ENCODE peak calls at places on chromosomes 6 and 20, in eight cellular contexts. P is HepG2, V is osteoblast, A is A549, Y is vagina, M is hepatocyte, S is lung, L is ovary. J is an unnamed sample.

GRCh38 chr6:40474937-40475336 is 112.2 kb downstream of the LRFN2 start:
- DNase-seq in P (no peak), V (no peak), A (no peak), Y (no peak), M (no peak), S (no peak), L (no peak), J (no peak)

GRCh38 chr20:63164681-63165537 is 51.0 kb downstream of the YTHDF1 start:
- DNase-seq in P (no peak), V (peak; percentile 82), A (no peak), Y (no peak), M (no peak), S (no peak), L (no peak), J (no peak)

GRCh38 chr6:73798592-73798991 is 102.6 kb downstream of the CD109 start:
- DNase-seq in P (peak; percentile 66), V (peak; percentile 65), A (peak; percentile 57), Y (no peak), M (peak; percentile 59), S (no peak), L (no peak), J (peak; percentile 23)

GRCh38 chr20:62727584-62728027 is 19.0 kb downstream of the NTSR1 start:
- DNase-seq in P (no peak), V (peak; percentile 43), A (no peak), Y (no peak), M (no peak), S (no peak), L (no peak), J (no peak)

GRCh38 chr6:81797594-81797993 is 45.1 kb upstream of the TENT5A start:
- DNase-seq in P (no peak), V (no peak), A (no peak), Y (no peak), M (no peak), S (no peak), L (no peak), J (no peak)

GRCh38 chr6:45438849-45439406 is 61.2 kb upstream of the SUPT3H start:
- DNase-seq in P (no peak), V (no peak), A (no peak), Y (no peak), M (no peak), S (no peak), L (no peak), J (no peak)

GRCh38 chr20:59572515-59572914 is 31.8 kb upstream of the PHACTR3 start:
- DNase-seq in P (no peak), V (no peak), A (no peak), Y (no peak), M (no peak), S (no peak), L (no peak), J (no peak)

GRCh38 chr6:147106759-147107401 is 97.3 kb upstream of the STXBP5 start:
- DNase-seq in P (no peak), V (peak; percentile 74), A (no peak), Y (no peak), M (peak; percentile 8), S (no peak), L (no peak), J (no peak)

GRCh38 chr6:165663736-165664552 is 903 bp upstream of the PDE10A start:
- DNase-seq in P (no peak), V (peak; percentile 88), A (peak; percentile 28), Y (no peak), M (no peak), S (no peak), L (no peak), J (no peak)

GRCh38 chr6:43159599-43159998 is 11.5 kb upstream of the SRF start:
- DNase-seq in P (no peak), V (peak; percentile 35), A (no peak), Y (no peak), M (no peak), S (no peak), L (no peak), J (no peak)

GRCh38 chr6:151139524-151139923 is 100.2 kb upstream of the AKAP12 start:
- DNase-seq in P (no peak), V (no peak), A (no peak), Y (no peak), M (no peak), S (no peak), L (no peak), J (no peak)

GRCh38 chr6:149077208-149077607 is 240.3 kb upstream of the TAB2 start:
- DNase-seq in P (no peak), V (peak; percentile 32), A (no peak), Y (no peak), M (no peak), S (no peak), L (no peak), J (no peak)

GRCh38 chr6:148829415-148830101 is 82.7 kb downstream of the UST start:
- DNase-seq in P (no peak), V (no peak), A (no peak), Y (no peak), M (no peak), S (no peak), L (no peak), J (no peak)

GRCh38 chr20:23637282-23638221 is at the start of gene CST3:
- DNase-seq in P (peak; percentile 87), V (peak; percentile 98), A (peak; percentile 91), Y (no peak), M (peak; percentile 95), S (peak; percentile 93), L (peak; percentile 94), J (peak; percentile 52)

GRCh38 chr20:44019638-44020335 is 105.1 kb downstream of the TOX2 start:
- DNase-seq in P (no peak), V (no peak), A (no peak), Y (no peak), M (no peak), S (no peak), L (no peak), J (peak; percentile 7)

GRCh38 chr20:42577193-42577592 is 612.5 kb downstream of the PTPRT start:
- DNase-seq in P (no peak), V (no peak), A (no peak), Y (no peak), M (no peak), S (no peak), L (no peak), J (no peak)

GRCh38 chr20:4470375-4470774 is 251.3 kb upstream of the PRND start:
- DNase-seq in P (no peak), V (peak; percentile 58), A (no peak), Y (no peak), M (peak; percentile 16), S (no peak), L (no peak), J (peak; percentile 45)

DNA sequence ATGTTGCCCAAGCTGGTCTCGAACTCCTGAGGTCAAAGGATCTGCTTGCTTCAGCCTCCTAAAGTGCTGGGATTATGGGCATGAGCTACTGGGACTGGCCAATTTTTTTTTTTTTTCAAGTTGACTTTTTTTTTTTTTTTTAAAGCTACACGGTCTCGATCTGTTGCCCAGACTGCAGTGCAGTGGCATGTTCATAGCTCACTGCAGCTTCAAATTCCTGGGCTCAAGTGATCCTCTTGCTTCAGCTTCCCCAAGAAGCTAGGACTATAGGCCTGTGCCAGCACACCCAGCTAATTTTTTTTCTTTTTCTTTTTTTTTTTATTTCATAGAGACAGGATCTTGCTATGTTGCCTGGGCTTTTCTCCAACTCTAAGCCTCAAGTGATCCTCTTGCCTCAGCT is 59.5 kb downstream of the NCOA3 start:
- DNase-seq in P (no peak), V (no peak), A (peak; percentile 38), Y (no peak), M (peak; percentile 30), S (no peak), L (no peak), J (peak; percentile 69)
- H3K4me3 ChIP-seq in P (no peak overlapping the region), V (no peak overlapping the region), A (no peak overlapping the region), Y (no peak overlapping the region), M (no peak overlapping the region), S (no peak overlapping the region), L (no peak overlapping the region), J (no peak overlapping the region)

DNA sequence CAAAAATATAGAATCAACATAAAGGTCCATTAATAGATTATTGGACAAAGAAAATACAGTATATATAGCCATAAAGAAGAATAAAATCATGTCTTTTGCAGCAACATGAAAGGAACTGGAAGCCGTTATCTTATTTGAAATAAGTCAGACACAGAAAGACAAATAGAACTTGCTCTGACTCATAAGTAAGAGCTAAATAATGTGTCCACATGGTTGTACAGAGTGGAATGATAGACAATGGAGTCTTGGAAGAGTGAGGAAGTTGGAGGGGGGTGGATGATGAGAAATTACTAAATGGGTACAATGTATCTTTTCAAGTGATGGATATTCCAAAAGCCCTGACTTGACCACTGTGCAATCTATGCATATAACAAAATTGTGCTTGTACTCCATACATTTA is 613.5 kb downstream of the PHF3 start:
- DNase-seq in P (peak; percentile 26), V (no peak), A (peak; percentile 11), Y (no peak), M (no peak), S (no peak), L (no peak), J (no peak)
- TF ChIP-seq CTCF in P (no peak), V (no peak), A (no peak), Y (no peak), M (no peak), S (no peak), L (no peak), J (no peak)

DNA sequence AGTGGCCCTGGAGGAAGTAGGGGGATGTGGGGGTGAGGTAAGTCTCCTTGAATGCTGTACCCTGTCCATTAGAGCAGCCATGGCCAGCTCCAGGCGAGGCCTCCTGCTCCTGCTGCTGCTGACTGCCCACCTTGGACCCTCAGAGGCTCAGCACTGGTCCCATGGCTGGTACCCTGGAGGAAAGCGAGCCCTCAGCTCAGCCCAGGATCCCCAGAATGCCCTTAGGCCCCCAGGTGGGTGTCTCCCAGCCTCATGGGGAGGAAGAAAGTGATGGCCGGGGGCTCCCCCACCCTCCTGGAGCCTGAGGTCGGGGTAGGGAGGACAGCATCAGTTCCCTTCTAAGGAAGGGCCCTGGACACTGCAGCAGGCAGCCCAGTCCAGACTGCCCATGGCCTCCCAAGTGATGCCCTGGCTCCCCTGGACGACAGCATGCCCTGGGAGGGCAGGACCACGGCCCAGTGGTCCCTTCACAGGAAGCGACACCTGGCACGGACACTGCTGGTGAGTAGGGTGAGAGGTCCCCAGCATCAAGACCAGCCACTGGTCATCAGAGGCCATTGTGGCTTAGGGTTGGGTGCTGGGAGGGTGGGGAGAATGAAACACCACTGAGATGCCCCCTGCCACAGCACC is 1.0 kb downstream of the GNRH2 start:
- DNase-seq in P (no peak), V (no peak), A (no peak), Y (no peak), M (no peak), S (no peak), L (peak; percentile 25), J (no peak)
- H3K4me3 ChIP-seq in P (no peak overlapping the region), V (no peak overlapping the region), A (no peak overlapping the region), Y (no peak overlapping the region), M (no peak overlapping the region), S (no peak overlapping the region), L (no peak overlapping the region), J (no peak overlapping the region)

DNA sequence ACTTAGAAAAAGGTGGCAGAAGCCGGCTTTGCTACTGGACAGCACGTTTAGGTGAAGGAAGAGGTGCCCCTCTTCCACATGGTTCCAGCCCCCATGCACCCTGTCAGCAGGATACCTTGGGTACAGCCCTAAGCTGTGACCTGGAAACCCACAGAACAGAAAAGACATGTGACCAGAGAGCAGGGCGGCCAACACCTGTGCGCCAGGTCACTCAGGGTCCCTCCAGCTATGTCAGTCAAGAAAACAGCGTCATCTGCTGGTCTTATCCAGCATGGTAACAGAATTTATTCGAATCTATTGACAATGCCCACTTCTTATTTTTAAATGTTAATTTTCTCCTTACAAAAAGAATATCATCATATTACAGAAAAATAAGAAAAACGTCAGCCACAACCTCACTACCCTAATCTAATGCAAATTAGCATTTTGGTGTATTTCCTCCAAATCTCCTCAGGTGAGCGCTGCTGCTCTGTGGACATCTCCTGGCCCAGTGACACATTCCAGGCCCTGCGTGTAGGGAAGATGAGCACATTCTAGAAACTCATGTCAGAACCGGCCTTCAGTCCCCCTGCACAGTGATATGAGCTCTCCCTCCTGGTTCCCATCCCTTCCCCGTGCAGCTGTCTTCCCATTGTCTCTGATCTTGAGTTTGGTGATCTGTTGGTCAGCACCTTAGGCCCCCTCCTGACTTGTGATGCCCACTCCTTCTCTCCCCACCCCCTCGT is 37.2 kb downstream of the GTF2H5 start:
- DNase-seq in P (peak; percentile 65), V (no peak), A (no peak), Y (no peak), M (peak; percentile 67), S (no peak), L (no peak), J (no peak)
- TF ChIP-seq CTCF in P (peak; percentile 96), V (peak; percentile 64), A (peak; percentile 11), Y (no peak), M (peak; percentile 49), S (no peak), L (no peak), J (peak; percentile 63)

J was measured in retinal pigment epithelial cell.